ENCODE peak calls at places on chromosomes 16 and 17, in six cellular contexts. One of them, this sample, is unnamed.

GRCh38 chr17:1004769-1005295 is 7.9 kb downstream of the TIMM22 start:
- DNase-seq in COR-L47: no peak
- DNase-seq in EH: no peak
- DNase-seq in amniotic stem cell: no peak
- DNase-seq in sciatic nerve: no peak
- DNase-seq in left cardiac atrium: no peak
- DNase-seq in this sample: no peak

GRCh38 chr17:47316316-47316715 is 7.4 kb upstream of the EFCAB13 start:
- DNase-seq in COR-L47: no peak
- DNase-seq in EH: peak
- DNase-seq in amniotic stem cell: no peak
- DNase-seq in sciatic nerve: no peak
- DNase-seq in left cardiac atrium: no peak
- DNase-seq in this sample: no peak

GRCh38 chr17:69906306-69906705 is 168.7 kb upstream of the KCNJ16 start:
- DNase-seq in COR-L47: no peak
- DNase-seq in EH: no peak
- DNase-seq in amniotic stem cell: no peak
- DNase-seq in sciatic nerve: no peak
- DNase-seq in left cardiac atrium: no peak
- DNase-seq in this sample: no peak

GRCh38 chr17:7081341-7082062 is 1.5 kb upstream of the CLEC10A start:
- DNase-seq in COR-L47: no peak
- DNase-seq in EH: no peak
- DNase-seq in amniotic stem cell: no peak
- DNase-seq in sciatic nerve: no peak
- DNase-seq in left cardiac atrium: no peak
- DNase-seq in this sample: no peak

GRCh38 chr16:54290203-54291106 is 3.9 kb upstream of the IRX3 start:
- DNase-seq in COR-L47: no peak
- DNase-seq in EH: no peak
- DNase-seq in amniotic stem cell: no peak
- DNase-seq in sciatic nerve: no peak
- DNase-seq in left cardiac atrium: no peak
- DNase-seq in this sample: no peak

GRCh38 chr17:57020208-57020607 is 42.3 kb downstream of the SCPEP1 start:
- DNase-seq in COR-L47: no peak
- DNase-seq in EH: no peak
- DNase-seq in amniotic stem cell: no peak
- DNase-seq in sciatic nerve: no peak
- DNase-seq in left cardiac atrium: no peak
- DNase-seq in this sample: no peak

GRCh38 chr16:57041182-57042156 is 50.9 kb upstream of the CPNE2 start:
- DNase-seq in COR-L47: no peak
- DNase-seq in EH: no peak
- DNase-seq in amniotic stem cell: no peak
- DNase-seq in sciatic nerve: no peak
- DNase-seq in left cardiac atrium: no peak
- DNase-seq in this sample: no peak

GRCh38 chr16:88758227-88758943 is 26.6 kb downstream of the PIEZO1 start:
- DNase-seq in COR-L47: no peak
- DNase-seq in EH: peak
- DNase-seq in amniotic stem cell: peak
- DNase-seq in sciatic nerve: no peak
- DNase-seq in left cardiac atrium: no peak
- DNase-seq in this sample: no peak

GRCh38 chr16:12620150-12620549 is 183.5 kb downstream of the CPPED1 start:
- DNase-seq in COR-L47: no peak
- DNase-seq in EH: no peak
- DNase-seq in amniotic stem cell: no peak
- DNase-seq in sciatic nerve: no peak
- DNase-seq in left cardiac atrium: no peak
- DNase-seq in this sample: no peak

GRCh38 chr16:68719993-68720489 is 17.1 kb upstream of the CDH1 start:
- DNase-seq in COR-L47: no peak
- DNase-seq in EH: no peak
- DNase-seq in amniotic stem cell: no peak
- DNase-seq in sciatic nerve: no peak
- DNase-seq in left cardiac atrium: no peak
- DNase-seq in this sample: no peak

GRCh38 chr16:27113341-27113841 is 46.7 kb downstream of the C16orf82 start:
- DNase-seq in COR-L47: no peak
- DNase-seq in EH: no peak
- DNase-seq in amniotic stem cell: no peak
- DNase-seq in sciatic nerve: no peak
- DNase-seq in left cardiac atrium: no peak
- DNase-seq in this sample: no peak

GRCh38 chr16:23324727-23325126 is 22.6 kb downstream of the SCNN1B start:
- DNase-seq in COR-L47: peak
- DNase-seq in EH: no peak
- DNase-seq in amniotic stem cell: no peak
- DNase-seq in sciatic nerve: no peak
- DNase-seq in left cardiac atrium: no peak
- DNase-seq in this sample: no peak

GRCh38 chr17:37081287-37081686 is 132.5 kb downstream of the AATF start:
- DNase-seq in COR-L47: no peak
- DNase-seq in EH: no peak
- DNase-seq in amniotic stem cell: no peak
- DNase-seq in sciatic nerve: no peak
- DNase-seq in left cardiac atrium: no peak
- DNase-seq in this sample: no peak

GRCh38 chr16:85100265-85100664 is 12.0 kb downstream of the CIBAR2 start:
- DNase-seq in COR-L47: no peak
- DNase-seq in EH: no peak
- DNase-seq in amniotic stem cell: no peak
- DNase-seq in sciatic nerve: no peak
- DNase-seq in left cardiac atrium: no peak
- DNase-seq in this sample: no peak

GRCh38 chr17:48995332-48995870 is 1.8 kb upstream of the IGF2BP1 start:
- DNase-seq in COR-L47: no peak
- DNase-seq in EH: no peak
- DNase-seq in amniotic stem cell: no peak
- DNase-seq in sciatic nerve: no peak
- DNase-seq in left cardiac atrium: no peak
- DNase-seq in this sample: no peak

GRCh38 chr17:12094336-12094735 is 73.7 kb downstream of the MAP2K4 start:
- DNase-seq in COR-L47: no peak
- DNase-seq in EH: no peak
- DNase-seq in amniotic stem cell: no peak
- DNase-seq in sciatic nerve: no peak
- DNase-seq in left cardiac atrium: no peak
- DNase-seq in this sample: no peak

GRCh38 chr17:77741109-77741508 is 217.4 kb upstream of the TNRC6C start:
- DNase-seq in COR-L47: no peak
- DNase-seq in EH: no peak
- DNase-seq in amniotic stem cell: no peak
- DNase-seq in sciatic nerve: no peak
- DNase-seq in left cardiac atrium: no peak
- DNase-seq in this sample: no peak

GRCh38 chr16:88003736-88004135 is 52.5 kb downstream of the BANP start:
- DNase-seq in COR-L47: no peak
- DNase-seq in EH: no peak
- DNase-seq in amniotic stem cell: no peak
- DNase-seq in sciatic nerve: peak
- DNase-seq in left cardiac atrium: no peak
- DNase-seq in this sample: no peak

GRCh38 chr16:31354394-31355291 is at the start of gene ITGAX:
- DNase-seq in COR-L47: no peak
- DNase-seq in EH: peak
- DNase-seq in amniotic stem cell: no peak
- DNase-seq in sciatic nerve: peak
- DNase-seq in left cardiac atrium: peak
- DNase-seq in this sample: no peak

GRCh38 chr16:75272097-75272548 is 20.7 kb upstream of the BCAR1 start:
- DNase-seq in COR-L47: no peak
- DNase-seq in EH: no peak
- DNase-seq in amniotic stem cell: no peak
- DNase-seq in sciatic nerve: no peak
- DNase-seq in left cardiac atrium: no peak
- DNase-seq in this sample: no peak

GRCh38 chr16:89534147-89534788 is 26.1 kb downstream of the SPG7 start:
- DNase-seq in COR-L47: no peak
- DNase-seq in EH: no peak
- DNase-seq in amniotic stem cell: no peak
- DNase-seq in sciatic nerve: no peak
- DNase-seq in left cardiac atrium: no peak
- DNase-seq in this sample: no peak

GRCh38 chr16:55470533-55471371 is 8.2 kb upstream of the MMP2 start:
- DNase-seq in COR-L47: no peak
- DNase-seq in EH: peak
- DNase-seq in amniotic stem cell: no peak
- DNase-seq in sciatic nerve: no peak
- DNase-seq in left cardiac atrium: no peak
- DNase-seq in this sample: no peak

GRCh38 chr16:24677388-24677787 is 52.1 kb upstream of the TNRC6A start:
- DNase-seq in COR-L47: no peak
- DNase-seq in EH: no peak
- DNase-seq in amniotic stem cell: no peak
- DNase-seq in sciatic nerve: no peak
- DNase-seq in left cardiac atrium: no peak
- DNase-seq in this sample: no peak

GRCh38 chr17:21058098-21058893 is 15.5 kb upstream of the USP22 start:
- DNase-seq in COR-L47: no peak
- DNase-seq in EH: peak
- DNase-seq in amniotic stem cell: no peak
- DNase-seq in sciatic nerve: no peak
- DNase-seq in left cardiac atrium: no peak
- DNase-seq in this sample: no peak

GRCh38 chr17:2388020-2388704 is 12.7 kb downstream of the MNT start:
- DNase-seq in COR-L47: no peak
- DNase-seq in EH: no peak
- DNase-seq in amniotic stem cell: no peak
- DNase-seq in sciatic nerve: no peak
- DNase-seq in left cardiac atrium: no peak
- DNase-seq in this sample: no peak

This sample was measured in thoracic aorta.